ENCODE peak calls at places on chromosomes 12 and 14, in nine cellular contexts. U, I, C, K, W, D, H, G and M are unnamed samples.

GRCh38 chr12:38502016-38502415 is 185.4 kb downstream of the ALG10B start:
- DNase-seq in U (no peak), I (no peak), C (no peak), K (no peak), W (no peak), D (no peak), H (no peak), G (no peak), M (no peak)

GRCh38 chr14:33773205-33774030 is 177.5 kb downstream of the EGLN3 start:
- DNase-seq in U (no peak), I (no peak), C (no peak), K (no peak), W (no peak), D (no peak), H (no peak), G (no peak), M (no peak)

GRCh38 chr12:115998789-115999478 is 278.6 kb downstream of the MED13L start:
- DNase-seq in U (no peak), I (no peak), C (no peak), K (no peak), W (no peak), D (no peak), H (no peak), G (no peak), M (no peak)

GRCh38 chr14:76298896-76299295 is 77.0 kb upstream of the ESRRB start:
- DNase-seq in U (no peak), I (no peak), C (no peak), K (no peak), W (no peak), D (no peak), H (no peak), G (no peak), M (no peak)

GRCh38 chr12:114275937-114276785 is 129.8 kb downstream of the TBX5 start:
- DNase-seq in U (no peak), I (no peak), C (no peak), K (peak), W (no peak), D (no peak), H (no peak), G (no peak), M (no peak)

GRCh38 chr12:92899388-92900001 is 29.6 kb downstream of the EEA1 start:
- DNase-seq in U (peak), I (peak), C (peak), K (no peak), W (peak), D (peak), H (no peak), G (peak), M (no peak)

GRCh38 chr14:76346391-76347160 is 29.4 kb upstream of the ESRRB start:
- DNase-seq in U (no peak), I (no peak), C (no peak), K (no peak), W (no peak), D (no peak), H (no peak), G (no peak), M (peak)

GRCh38 chr14:50063876-50064420 is 52.4 kb downstream of the VCPKMT start:
- DNase-seq in U (no peak), I (no peak), C (no peak), K (no peak), W (no peak), D (no peak), H (no peak), G (no peak), M (no peak)

GRCh38 chr12:107522692-107523477 is 162.7 kb upstream of the PWP1 start:
- DNase-seq in U (no peak), I (no peak), C (no peak), K (peak), W (no peak), D (no peak), H (peak), G (no peak), M (peak)

GRCh38 chr12:105352049-105352448 is 21.6 kb downstream of the C12orf75 start:
- DNase-seq in U (no peak), I (no peak), C (no peak), K (no peak), W (no peak), D (no peak), H (no peak), G (no peak), M (no peak)

GRCh38 chr12:111807232-111807631 is 34.8 kb upstream of the MAPKAPK5 start:
- DNase-seq in U (no peak), I (no peak), C (no peak), K (no peak), W (no peak), D (no peak), H (no peak), G (no peak), M (no peak)

GRCh38 chr14:102873131-102873530 is 49.3 kb upstream of the AMN start:
- DNase-seq in U (no peak), I (no peak), C (no peak), K (no peak), W (no peak), D (no peak), H (no peak), G (no peak), M (no peak)

GRCh38 chr12:57823908-57824640 is 5.5 kb upstream of the AVIL start:
- DNase-seq in U (no peak), I (no peak), C (no peak), K (no peak), W (no peak), D (no peak), H (no peak), G (no peak), M (no peak)

GRCh38 chr14:102779574-102780315 is 2.5 kb downstream of the TRAF3 start:
- DNase-seq in U (no peak), I (no peak), C (no peak), K (peak), W (no peak), D (no peak), H (no peak), G (no peak), M (no peak)

GRCh38 chr14:68627050-68627867 is 165.6 kb downstream of the ZFP36L1 start:
- DNase-seq in U (peak), I (peak), C (no peak), K (no peak), W (no peak), D (no peak), H (no peak), G (peak), M (no peak)

GRCh38 chr14:35423621-35424020 is 19.1 kb upstream of the NFKBIA start:
- DNase-seq in U (no peak), I (no peak), C (no peak), K (no peak), W (no peak), D (no peak), H (no peak), G (no peak), M (no peak)

GRCh38 chr12:67939611-67940010 is 49.6 kb upstream of the IFNG-AS1 start:
- DNase-seq in U (no peak), I (no peak), C (no peak), K (no peak), W (no peak), D (no peak), H (no peak), G (no peak), M (no peak)

GRCh38 chr14:59097681-59098080 is 90.8 kb upstream of the DAAM1 start:
- DNase-seq in U (no peak), I (no peak), C (no peak), K (no peak), W (no peak), D (no peak), H (no peak), G (no peak), M (no peak)

GRCh38 chr14:39097159-39097558 is 5.9 kb downstream of the SEC23A start:
- DNase-seq in U (no peak), I (no peak), C (no peak), K (no peak), W (no peak), D (no peak), H (peak), G (no peak), M (no peak)

GRCh38 chr12:92107621-92108131 is 38.0 kb downstream of the BTG1 start:
- DNase-seq in U (no peak), I (no peak), C (no peak), K (peak), W (no peak), D (no peak), H (peak), G (no peak), M (peak)

GRCh38 chr12:10242539-10242938 is 29.9 kb downstream of the GABARAPL1 start:
- DNase-seq in U (no peak), I (no peak), C (no peak), K (no peak), W (no peak), D (no peak), H (no peak), G (no peak), M (no peak)
- H3K4me3 ChIP-seq in U (no peak), I (no peak), C (no peak), K (no peak), W (no peak), D (no peak), H (no peak), G (no peak), M (no peak)

GRCh38 chr12:109783135-109783964 is 49.8 kb downstream of the TRPV4 start:
- DNase-seq in U (no peak), I (no peak), C (no peak), K (no peak), W (no peak), D (no peak), H (no peak), G (no peak), M (no peak)
- H3K4me3 ChIP-seq in U (no peak), I (no peak), C (no peak), K (no peak), W (no peak), D (no peak), H (no peak), G (no peak), M (no peak)

GRCh38 chr12:21941522-21942376 is 523 bp upstream of the ABCC9 start:
- DNase-seq in U (peak), I (peak), C (peak), K (no peak), W (peak), D (no peak), H (peak), G (peak), M (peak)
- H3K4me3 ChIP-seq in U (peak), I (peak), C (peak), K (no peak), W (peak), D (no peak), H (peak), G (peak), M (peak)

GRCh38 chr14:89420502-89420901 is 3.5 kb upstream of the FOXN3 start:
- DNase-seq in U (no peak), I (no peak), C (no peak), K (no peak), W (no peak), D (no peak), H (no peak), G (no peak), M (no peak)
- H3K4me3 ChIP-seq in U (no peak), I (no peak), C (no peak), K (no peak), W (no peak), D (no peak), H (no peak), G (no peak), M (no peak)

GRCh38 chr14:104328607-104329006 is 190.2 kb downstream of the KIF26A start:
- DNase-seq in U (no peak), I (peak), C (no peak), K (no peak), W (no peak), D (no peak), H (no peak), G (no peak), M (no peak)
- H3K4me3 ChIP-seq in U (no peak), I (no peak), C (no peak), K (no peak), W (no peak), D (no peak), H (no peak), G (no peak), M (no peak)

DNA sequence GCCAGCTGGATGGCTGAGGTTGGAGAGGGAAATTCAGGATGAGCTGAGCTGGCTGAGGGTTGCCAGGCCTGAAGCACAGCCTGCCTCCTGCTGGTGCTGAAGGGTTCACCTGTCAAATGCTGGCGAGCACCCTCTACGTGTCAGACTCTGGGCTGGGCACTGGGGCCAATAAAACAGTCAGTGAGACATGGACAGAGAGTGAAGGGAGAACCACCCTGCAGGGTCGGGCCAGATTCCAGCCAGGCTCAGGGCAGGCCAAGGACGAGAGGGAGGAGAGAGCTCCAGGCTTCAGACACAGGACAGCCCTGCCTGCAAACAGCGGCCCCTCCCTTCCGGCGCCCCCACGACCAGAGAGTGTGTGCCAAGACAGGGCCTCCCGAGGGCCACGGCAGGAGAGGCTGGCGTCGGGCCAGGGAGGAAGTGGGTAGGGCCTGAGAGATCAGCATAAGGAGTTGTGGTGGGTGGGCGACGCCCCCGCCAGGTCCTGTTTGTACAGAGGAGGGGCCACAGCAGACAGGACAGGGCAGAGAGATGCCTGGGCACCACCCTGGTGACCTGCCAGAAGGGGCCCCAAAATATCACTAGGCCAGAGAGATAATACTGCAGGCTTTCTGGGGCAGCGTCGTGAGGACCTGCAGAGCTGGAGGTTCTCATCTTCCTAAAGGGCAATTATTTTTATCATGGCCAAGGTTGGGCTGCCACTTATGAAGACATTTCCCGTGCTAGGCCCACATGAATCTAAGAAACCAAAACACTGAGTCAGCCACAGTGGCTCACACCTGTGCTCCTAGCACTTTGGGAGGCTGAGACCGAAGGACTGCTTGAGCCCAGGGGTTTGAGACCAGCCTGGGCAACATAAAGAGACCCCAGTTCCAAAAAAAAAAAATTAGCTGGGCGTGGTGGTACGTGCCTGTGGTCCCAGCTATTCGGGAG is 73.1 kb upstream of the GPR68 start:
- DNase-seq in U (peak), I (peak), C (peak), K (no peak), W (peak), D (no peak), H (no peak), G (peak), M (no peak)
- H3K4me3 ChIP-seq in U (no peak), I (no peak), C (no peak), K (no peak), W (no peak), D (no peak), H (no peak), G (no peak), M (no peak)

DNA sequence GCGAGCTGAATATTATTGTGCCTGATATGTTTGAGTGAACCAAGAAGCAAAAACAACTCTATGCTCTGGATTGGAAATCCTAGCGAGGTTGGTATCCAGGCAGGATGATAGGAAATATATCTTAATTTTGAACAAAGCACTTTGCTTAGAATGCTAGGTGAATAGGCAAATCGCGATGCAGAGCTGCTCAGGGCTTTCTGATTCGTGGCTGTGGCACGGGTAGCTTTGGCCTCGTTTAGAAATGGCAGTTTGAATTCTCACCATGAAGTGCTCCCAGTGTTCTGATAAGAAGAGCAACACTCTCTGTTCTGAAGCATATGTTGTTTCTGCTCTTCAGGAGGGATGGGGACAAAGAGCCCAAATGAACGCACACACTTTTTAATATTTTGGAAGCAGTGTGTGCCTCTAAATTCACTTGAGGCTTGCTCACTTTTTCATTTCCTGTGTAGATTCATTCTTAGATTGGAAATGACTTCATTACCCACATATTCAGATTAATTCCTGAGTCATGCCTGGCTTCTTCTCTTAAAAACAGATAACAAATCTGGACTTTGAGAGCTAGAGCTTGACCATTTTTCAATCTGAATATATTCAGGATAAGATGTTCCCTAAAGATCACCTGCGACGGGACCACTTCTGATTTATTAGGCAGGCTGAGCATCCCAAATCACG is 200.9 kb downstream of the RPAP3 start:
- DNase-seq in U (no peak), I (no peak), C (no peak), K (no peak), W (no peak), D (no peak), H (no peak), G (no peak), M (no peak)
- H3K4me3 ChIP-seq in U (no peak), I (no peak), C (no peak), K (no peak), W (no peak), D (no peak), H (no peak), G (no peak), M (no peak)

GRCh38 chr12:53345486-53346195 is 9.5 kb upstream of the SP7 start:
- DNase-seq in U (no peak), I (no peak), C (peak), K (peak), W (peak), D (no peak), H (no peak), G (peak), M (peak)
- H3K4me3 ChIP-seq in U (peak), I (no peak), C (peak), K (peak), W (peak), D (peak), H (no peak), G (peak), M (no peak)